ENCODE peak calls at places on chromosome 18, in four cellular contexts. D is HFFc6, T is tibial artery, U is Calu3. H is an unnamed sample.
A peak's percentile ranks its signal among the peaks of the same experiment; 100 is the strongest.

GRCh38 chr18:73617981-73618380 is 529.7 kb downstream of the FBXO15 start:
- DNase-seq in U (no peak), T (no peak), D (no peak), H (no peak)

GRCh38 chr18:74898965-74899364 is 301.3 kb downstream of the ZNF407 start:
- DNase-seq in T (no peak), U (no peak), D (peak; percentile 33), H (peak; percentile 56)

GRCh38 chr18:44273298-44273697 is 407.4 kb upstream of the SETBP1 start:
- DNase-seq in D (no peak), T (no peak), U (no peak), H (no peak)

GRCh38 chr18:62499263-62499650 is 23.6 kb upstream of the ZCCHC2 start:
- DNase-seq in D (no peak), T (no peak), U (no peak), H (no peak)

GRCh38 chr18:46152436-46152807 is 48.2 kb downstream of the HAUS1 start:
- DNase-seq in T (no peak), U (peak; percentile 62), D (peak; percentile 81), H (no peak)

GRCh38 chr18:46073474-46074331 is 1.6 kb upstream of the PSTPIP2 start:
- DNase-seq in D (peak; percentile 74), T (no peak), U (peak; percentile 72), H (peak; percentile 29)

GRCh38 chr18:58044370-58045264 is 591 bp downstream of the NEDD4L start:
- DNase-seq in U (peak; percentile 48), T (peak; percentile 74), D (no peak), H (no peak)

GRCh38 chr18:28485210-28485801 is 308.4 kb upstream of the CDH2 start:
- DNase-seq in D (no peak), U (no peak), T (no peak), H (no peak)

GRCh38 chr18:31101148-31102019 is 837 bp downstream of the DSC2 start:
- DNase-seq in U (peak; percentile 73), T (peak; percentile 74), D (no peak), H (no peak)

GRCh38 chr18:46939337-46939963 is 22.0 kb downstream of the KATNAL2 start:
- DNase-seq in D (peak; percentile 51), T (no peak), U (no peak), H (no peak)

GRCh38 chr18:75109001-75109400 is 99.9 kb downstream of the PTGR3 start:
- DNase-seq in U (no peak), T (no peak), D (no peak), H (no peak)

GRCh38 chr18:50099725-50100414 is 95.1 kb downstream of the MYO5B start:
- DNase-seq in D (peak; percentile 9), T (no peak), U (no peak), H (peak; percentile 88)

GRCh38 chr18:67794512-67794911 is 278.0 kb upstream of the DSEL start:
- DNase-seq in D (peak; percentile 37), U (no peak), T (no peak), H (no peak)

GRCh38 chr18:28091197-28091596 is 85.7 kb downstream of the CDH2 start:
- DNase-seq in D (no peak), U (no peak), T (no peak), H (no peak)

GRCh38 chr18:32767400-32767799 is 5.4 kb downstream of the KLHL14 start:
- DNase-seq in D (no peak), U (no peak), T (no peak), H (no peak)

GRCh38 chr18:77486985-77487384 is 237.3 kb downstream of the GALR1 start:
- DNase-seq in D (no peak), U (no peak), T (no peak), H (no peak)

GRCh38 chr18:50009772-50010171 is 185.2 kb downstream of the MYO5B start:
- DNase-seq in D (peak; percentile 23), T (no peak), U (peak; percentile 75), H (no peak)

GRCh38 chr18:43932140-43932539 is 654.9 kb upstream of the SYT4 start:
- DNase-seq in T (no peak), U (no peak), D (no peak), H (no peak)

GRCh38 chr18:25935356-25935755 is 155.1 kb downstream of the SS18 start:
- DNase-seq in U (no peak), T (no peak), D (no peak), H (no peak)

GRCh38 chr18:13246121-13246520 is 27.6 kb downstream of the LDLRAD4 start:
- DNase-seq in U (no peak), D (no peak), T (peak; percentile 34), H (no peak)

GRCh38 chr18:29586210-29586609 is 1409.3 kb upstream of the CDH2 start:
- DNase-seq in U (no peak), T (no peak), D (no peak), H (no peak)

GRCh38 chr18:5653802-5654201 is 110.0 kb upstream of the EPB41L3 start:
- DNase-seq in U (no peak), D (no peak), T (no peak), H (no peak)

GRCh38 chr18:58254873-58255511 is 211.0 kb downstream of the NEDD4L start:
- DNase-seq in U (no peak), T (no peak), D (no peak), H (peak; percentile 55)

GRCh38 chr18:79796531-79797390 is 977 bp upstream of the KCNG2 start:
- DNase-seq in T (no peak), D (no peak), U (no peak), H (no peak)

GRCh38 chr18:58766164-58766563 is 94.9 kb downstream of the MALT1 start:
- DNase-seq in U (no peak), T (no peak), D (no peak), H (no peak)

GRCh38 chr18:12828116-12829051 is 55.7 kb downstream of the PTPN2 start:
- DNase-seq in D (no peak), T (no peak), U (no peak), H (no peak)

GRCh38 chr18:3248670-3249359 is 1.2 kb downstream of the MYL12A start:
- DNase-seq in U (peak; percentile 30), D (no peak), T (no peak), H (no peak)

GRCh38 chr18:58495634-58496033 is 133.3 kb downstream of the ALPK2 start:
- DNase-seq in U (no peak), T (no peak), D (no peak), H (no peak)

GRCh38 chr18:13235981-13236380 is 17.4 kb downstream of the LDLRAD4 start:
- DNase-seq in U (no peak), D (no peak), T (peak; percentile 83), H (no peak)

GRCh38 chr18:36650906-36651305 is 177.9 kb downstream of the TPGS2 start:
- DNase-seq in U (no peak), T (no peak), D (no peak), H (no peak)

GRCh38 chr18:37578886-37579513 is 13.4 kb upstream of the CELF4 start:
- DNase-seq in D (peak; percentile 45), U (peak; percentile 16), T (no peak), H (no peak)

GRCh38 chr18:13653746-13654455 is 72.5 kb downstream of the FAM210A start:
- DNase-seq in U (no peak), D (no peak), T (no peak), H (no peak)

GRCh38 chr18:64710105-64710861 is 561.4 kb upstream of the LINC00305 start:
- DNase-seq in D (no peak), U (no peak), T (no peak), H (no peak)

GRCh38 chr18:50042611-50043010 is 152.3 kb downstream of the MYO5B start:
- DNase-seq in D (no peak), U (no peak), T (no peak), H (no peak)

GRCh38 chr18:3305354-3305762 is 43.4 kb downstream of the MYL12B start:
- DNase-seq in T (no peak), D (peak; percentile 91), U (peak; percentile 28), H (peak; percentile 92)

H was measured in kidney epithelial cell.